ENCODE peak calls at places on chromosomes 7 and 10, in five cellular contexts. H is A549, Y is K562, F is suprapubic skin, C is esophagus muscularis mucosa. I is an unnamed sample.
A peak's percentile ranks its signal among the peaks of the same experiment; 100 is the strongest.

GRCh38 chr10:30970760-30971460 is 60.8 kb downstream of the ZNF438 start:
- DNase-seq in C (no peak), Y (no peak), F (no peak), H (no peak), I (no peak)

GRCh38 chr10:44929356-44930113 is 18.4 kb downstream of the TMEM72 start:
- DNase-seq in H (no peak), Y (no peak), F (no peak), C (no peak), I (no peak)

GRCh38 chr10:103888113-103888841 is 29.7 kb downstream of the STN1 start:
- DNase-seq in H (peak; percentile 72), F (no peak), Y (peak; percentile 46), C (no peak), I (peak; percentile 91)

GRCh38 chr10:116079355-116079754 is 193.7 kb downstream of the GFRA1 start:
- DNase-seq in H (no peak), C (no peak), Y (no peak), F (no peak), I (no peak)

GRCh38 chr7:149727053-149727452 is 46.3 kb downstream of the ZNF467 start:
- DNase-seq in F (no peak), C (no peak), Y (no peak), H (no peak), I (no peak)

GRCh38 chr7:151689196-151689971 is 169.7 kb upstream of the RHEB start:
- DNase-seq in Y (no peak), H (no peak), F (no peak), C (no peak), I (no peak)

GRCh38 chr10:69352569-69353264 is 64.0 kb downstream of the TACR2 start:
- DNase-seq in F (no peak), H (no peak), C (no peak), Y (no peak), I (no peak)

GRCh38 chr7:156985101-156985967 is 25.1 kb downstream of the MNX1 start:
- DNase-seq in H (no peak), F (peak; percentile 66), Y (no peak), C (no peak), I (no peak)

GRCh38 chr10:14474656-14475055 is 143.9 kb upstream of the FRMD4A start:
- DNase-seq in H (no peak), C (no peak), Y (no peak), F (no peak), I (no peak)

GRCh38 chr7:6168469-6168868 is 104.0 kb downstream of the CYTH3 start:
- DNase-seq in F (no peak), H (no peak), C (no peak), Y (no peak), I (no peak)

GRCh38 chr10:3622845-3623621 is 162.0 kb downstream of the KLF6 start:
- DNase-seq in Y (no peak), C (no peak), F (no peak), H (no peak), I (no peak)

GRCh38 chr7:101612885-101613490 is 16.1 kb downstream of the MYL10 start:
- DNase-seq in Y (no peak), H (no peak), C (no peak), F (no peak), I (no peak)

GRCh38 chr7:101604331-101604933 is 24.7 kb downstream of the MYL10 start:
- DNase-seq in C (no peak), H (no peak), Y (no peak), F (no peak), I (no peak)

GRCh38 chr7:101606176-101606923 is 22.7 kb downstream of the MYL10 start:
- DNase-seq in Y (no peak), H (no peak), C (no peak), F (no peak), I (no peak)

GRCh38 chr7:101605611-101606010 is 23.5 kb downstream of the MYL10 start:
- DNase-seq in C (no peak), F (no peak), H (no peak), Y (no peak), I (no peak)

GRCh38 chr7:101608772-101609713 is 20.1 kb downstream of the MYL10 start:
- DNase-seq in H (no peak), C (no peak), F (no peak), Y (no peak), I (peak; percentile 78)
- TF ChIP-seq EP300 in H (no peak), C (no peak), F (no peak), Y (no peak), I (no peak)

GRCh38 chr7:94424336-94424735 is 29.6 kb downstream of the COL1A2 start:
- DNase-seq in H (no peak), Y (no peak), F (no peak), C (no peak), I (no peak)
- TF ChIP-seq EP300 in H (no peak), Y (no peak), F (no peak), C (no peak), I (no peak)

GRCh38 chr10:93680414-93681047 is 21.9 kb downstream of the FRA10AC1 start:
- DNase-seq in F (no peak), H (peak; percentile 40), Y (no peak), C (no peak), I (no peak)

GRCh38 chr10:93678386-93678785 is 24.0 kb downstream of the FRA10AC1 start:
- DNase-seq in Y (no peak), F (no peak), C (no peak), H (no peak), I (no peak)

GRCh38 chr10:93673791-93674190 is 28.6 kb downstream of the FRA10AC1 start:
- DNase-seq in F (no peak), Y (no peak), C (no peak), H (no peak), I (no peak)

DNA sequence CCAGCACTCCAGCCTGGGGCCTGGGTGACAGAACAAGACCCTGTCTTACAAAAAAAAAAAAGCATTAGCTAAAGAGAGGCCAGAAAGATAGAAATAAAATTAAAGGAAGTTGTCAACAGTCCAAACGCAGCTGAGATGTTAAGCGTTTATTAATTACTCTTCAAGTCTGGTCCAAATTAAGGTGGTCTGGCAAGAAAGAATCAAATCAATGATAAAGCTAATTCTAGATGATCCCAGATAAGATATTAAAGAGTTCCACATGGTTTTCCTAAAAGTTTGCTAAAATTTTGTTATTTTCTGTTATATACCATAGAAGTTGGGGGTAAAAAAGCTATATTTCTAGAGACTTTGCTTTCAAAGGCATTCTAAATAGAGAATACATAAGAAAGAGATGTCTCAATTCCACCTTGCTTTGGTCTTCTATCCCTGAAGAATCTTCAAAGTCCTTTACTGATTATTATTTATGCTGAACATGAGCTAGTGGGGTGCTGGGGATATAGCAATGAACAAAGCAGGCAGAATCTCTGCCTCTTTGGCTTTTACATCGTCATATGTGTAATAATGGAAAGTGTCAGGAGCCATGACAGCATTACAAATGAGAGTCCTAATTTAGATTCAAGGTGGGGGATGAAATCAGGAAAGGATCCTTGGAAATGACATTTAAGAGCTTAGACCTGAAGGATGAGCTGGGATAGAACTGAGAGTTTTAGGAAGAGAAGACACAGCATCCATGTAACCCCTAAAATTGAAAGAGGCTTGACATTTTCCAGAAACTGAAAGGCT is 23.4 kb downstream of the FRA10AC1 start:
- DNase-seq in C (no peak), Y (no peak), F (no peak), H (no peak), I (no peak)
- TF ChIP-seq EP300 in C (no peak), Y (no peak), F (no peak), H (no peak), I (no peak)

DNA sequence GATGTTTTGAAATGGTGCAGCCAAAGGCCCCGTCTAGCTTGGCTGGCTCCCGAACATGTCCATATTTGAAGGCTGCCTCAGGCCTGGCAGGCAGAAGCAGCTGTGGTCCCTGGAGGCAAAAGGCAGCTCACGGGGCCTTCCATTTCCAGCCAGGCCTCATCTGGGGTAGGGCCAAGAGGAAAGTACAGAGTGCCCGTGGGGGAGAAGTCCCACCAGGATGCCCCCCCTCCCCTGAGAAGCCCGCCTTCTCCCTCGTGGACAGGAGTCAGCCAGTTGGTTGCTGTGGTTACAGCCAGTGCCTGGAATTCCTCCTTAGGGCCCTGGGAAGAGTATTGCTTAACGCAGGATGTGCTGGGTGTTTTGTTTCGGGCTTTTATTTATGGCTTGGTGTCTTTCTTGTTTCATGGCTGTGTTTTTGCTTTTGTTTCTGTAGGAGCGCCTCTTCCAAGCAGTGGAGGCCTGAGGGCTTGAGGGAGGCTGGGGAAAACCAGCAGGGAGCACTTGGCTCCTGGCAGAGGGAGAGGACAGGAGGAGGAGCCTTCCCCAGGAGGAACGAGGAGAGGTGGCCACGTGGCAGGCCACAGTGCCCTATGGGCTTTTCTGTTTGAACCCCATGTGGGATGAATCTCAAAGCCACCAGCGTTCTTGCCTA is 45.4 kb downstream of the CHST3 start:
- DNase-seq in F (peak; percentile 96), Y (no peak), H (no peak), C (peak; percentile 96), I (peak; percentile 81)
- TF ChIP-seq EP300 in F (no peak), Y (no peak), H (no peak), C (peak; percentile 45), I (peak; percentile 58)

GRCh38 chr7:30380294-30380693 is 95.9 kb downstream of the ZNRF2 start:
- DNase-seq in F (no peak), Y (no peak), H (no peak), C (no peak), I (no peak)
- TF ChIP-seq EP300 in F (no peak), Y (no peak), H (no peak), C (no peak), I (no peak)

GRCh38 chr10:114754445-114755320 is 66.9 kb upstream of the FHIP2A start:
- DNase-seq in Y (no peak), F (no peak), C (no peak), H (no peak), I (no peak)

GRCh38 chr10:114761205-114762193 is 60.1 kb upstream of the FHIP2A start:
- DNase-seq in Y (no peak), H (no peak), C (no peak), F (no peak), I (no peak)

GRCh38 chr10:114762811-114763210 is 58.8 kb upstream of the FHIP2A start:
- DNase-seq in Y (no peak), C (no peak), F (no peak), H (no peak), I (no peak)

GRCh38 chr10:114755537-114755936 is 66.0 kb upstream of the FHIP2A start:
- DNase-seq in H (no peak), F (no peak), Y (no peak), C (no peak), I (no peak)

GRCh38 chr10:114758331-114758730 is 63.2 kb upstream of the FHIP2A start:
- DNase-seq in F (no peak), H (no peak), Y (no peak), C (no peak), I (no peak)
- TF ChIP-seq EP300 in F (no peak), H (no peak), Y (no peak), C (no peak), I (no peak)

DNA sequence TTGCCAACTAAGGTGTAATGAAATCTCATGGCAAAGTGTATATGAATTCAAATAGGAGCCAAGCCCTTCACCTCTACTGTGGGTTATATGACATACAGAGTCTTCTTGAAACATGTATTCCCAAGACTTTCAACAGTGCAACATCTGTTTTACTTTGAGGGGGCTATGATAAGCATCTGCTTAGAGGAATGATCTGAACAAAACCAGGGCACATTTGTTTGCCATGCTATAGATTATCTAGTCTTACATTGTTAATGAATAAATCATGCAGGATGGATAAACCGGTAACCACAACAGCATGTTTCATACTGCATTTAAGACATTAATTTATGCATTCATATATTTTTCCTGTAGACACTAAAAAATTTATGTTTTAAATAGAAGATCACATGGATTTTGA is 1021.9 kb downstream of the LRMDA start:
- DNase-seq in Y (no peak), H (no peak), F (no peak), C (no peak), I (no peak)
- TF ChIP-seq EP300 in Y (no peak), H (no peak), F (no peak), C (no peak), I (no peak)